ENCODE peak calls at places on chromosomes 2 and 18, in six cellular contexts. One of them, this sample, is unnamed.

GRCh38 chr2:25207078-25207545 is 38.7 kb upstream of the POMC start:
- DNase-seq in transverse colon: no peak
- DNase-seq in sigmoid colon: no peak
- DNase-seq in ovary: no peak
- DNase-seq in endothelial cell of umbilical vein: no peak
- DNase-seq in NB4: peak; percentile 70
- DNase-seq in this sample: no peak

GRCh38 chr2:209913786-209914185 is 88.7 kb upstream of the RPE start:
- DNase-seq in transverse colon: no peak
- DNase-seq in sigmoid colon: no peak
- DNase-seq in ovary: no peak
- DNase-seq in endothelial cell of umbilical vein: no peak
- DNase-seq in NB4: no peak
- DNase-seq in this sample: no peak

GRCh38 chr2:163171786-163172549 is 333.4 kb upstream of the KCNH7 start:
- DNase-seq in transverse colon: no peak
- DNase-seq in sigmoid colon: no peak
- DNase-seq in ovary: no peak
- DNase-seq in endothelial cell of umbilical vein: no peak
- DNase-seq in NB4: no peak
- DNase-seq in this sample: no peak

GRCh38 chr2:215698566-215698965 is 262.7 kb upstream of the FN1 start:
- DNase-seq in transverse colon: no peak
- DNase-seq in sigmoid colon: no peak
- DNase-seq in ovary: no peak
- DNase-seq in endothelial cell of umbilical vein: no peak
- DNase-seq in NB4: no peak
- DNase-seq in this sample: no peak

GRCh38 chr2:173791502-173791901 is 173.7 kb downstream of the SP3 start:
- DNase-seq in transverse colon: no peak
- DNase-seq in sigmoid colon: no peak
- DNase-seq in ovary: no peak
- DNase-seq in endothelial cell of umbilical vein: peak; percentile 10
- DNase-seq in NB4: no peak
- DNase-seq in this sample: no peak

GRCh38 chr18:68181956-68182355 is 533.0 kb downstream of the TMX3 start:
- DNase-seq in transverse colon: no peak
- DNase-seq in sigmoid colon: no peak
- DNase-seq in ovary: no peak
- DNase-seq in endothelial cell of umbilical vein: no peak
- DNase-seq in NB4: no peak
- DNase-seq in this sample: no peak

GRCh38 chr18:53698907-53699306 is 525.6 kb downstream of the MBD2 start:
- DNase-seq in transverse colon: peak; percentile 36
- DNase-seq in sigmoid colon: no peak
- DNase-seq in ovary: no peak
- DNase-seq in endothelial cell of umbilical vein: no peak
- DNase-seq in NB4: peak; percentile 44
- DNase-seq in this sample: no peak

GRCh38 chr2:189116059-189116458 is 63.5 kb downstream of the COL5A2 start:
- DNase-seq in transverse colon: no peak
- DNase-seq in sigmoid colon: no peak
- DNase-seq in ovary: no peak
- DNase-seq in endothelial cell of umbilical vein: no peak
- DNase-seq in NB4: no peak
- DNase-seq in this sample: no peak

GRCh38 chr2:157267476-157267875 is 10.0 kb downstream of the GALNT5 start:
- DNase-seq in transverse colon: no peak
- DNase-seq in sigmoid colon: no peak
- DNase-seq in ovary: no peak
- DNase-seq in endothelial cell of umbilical vein: no peak
- DNase-seq in NB4: no peak
- DNase-seq in this sample: no peak

GRCh38 chr2:80326214-80326613 is 21.7 kb upstream of the LRRTM1 start:
- DNase-seq in transverse colon: no peak
- DNase-seq in sigmoid colon: no peak
- DNase-seq in ovary: no peak
- DNase-seq in endothelial cell of umbilical vein: no peak
- DNase-seq in NB4: peak; percentile 34
- DNase-seq in this sample: no peak

GRCh38 chr18:3753116-3753515 is 303.1 kb downstream of the TGIF1 start:
- DNase-seq in transverse colon: no peak
- DNase-seq in sigmoid colon: no peak
- DNase-seq in ovary: no peak
- DNase-seq in endothelial cell of umbilical vein: no peak
- DNase-seq in NB4: no peak
- DNase-seq in this sample: no peak

GRCh38 chr2:40027968-40028367 is 248.9 kb upstream of the THUMPD2 start:
- DNase-seq in transverse colon: no peak
- DNase-seq in sigmoid colon: no peak
- DNase-seq in ovary: no peak
- DNase-seq in endothelial cell of umbilical vein: no peak
- DNase-seq in NB4: no peak
- DNase-seq in this sample: no peak

GRCh38 chr2:196601430-196602306 is 37.8 kb upstream of the CCDC150 start:
- DNase-seq in transverse colon: no peak
- DNase-seq in sigmoid colon: peak; percentile 66
- DNase-seq in ovary: no peak
- DNase-seq in endothelial cell of umbilical vein: peak; percentile 88
- DNase-seq in NB4: no peak
- DNase-seq in this sample: peak; percentile 75

GRCh38 chr2:126634273-126634861 is 21.6 kb upstream of the GYPC start:
- DNase-seq in transverse colon: peak; percentile 23
- DNase-seq in sigmoid colon: no peak
- DNase-seq in ovary: no peak
- DNase-seq in endothelial cell of umbilical vein: no peak
- DNase-seq in NB4: peak; percentile 21
- DNase-seq in this sample: no peak

GRCh38 chr2:32977228-32977758 is 30.5 kb downstream of the LTBP1 start:
- DNase-seq in transverse colon: peak; percentile 96
- DNase-seq in sigmoid colon: peak; percentile 66
- DNase-seq in ovary: no peak
- DNase-seq in endothelial cell of umbilical vein: peak; percentile 26
- DNase-seq in NB4: no peak
- DNase-seq in this sample: peak; percentile 83

GRCh38 chr2:234864518-234864917 is 87.3 kb upstream of the SH3BP4 start:
- DNase-seq in transverse colon: no peak
- DNase-seq in sigmoid colon: no peak
- DNase-seq in ovary: no peak
- DNase-seq in endothelial cell of umbilical vein: no peak
- DNase-seq in NB4: no peak
- DNase-seq in this sample: no peak

GRCh38 chr2:158486150-158486969 is 29.6 kb downstream of the PKP4 start:
- DNase-seq in transverse colon: no peak
- DNase-seq in sigmoid colon: no peak
- DNase-seq in ovary: no peak
- DNase-seq in endothelial cell of umbilical vein: no peak
- DNase-seq in NB4: no peak
- DNase-seq in this sample: no peak

GRCh38 chr2:31324000-31324633 is 90.2 kb downstream of the EHD3 start:
- DNase-seq in transverse colon: no peak
- DNase-seq in sigmoid colon: no peak
- DNase-seq in ovary: no peak
- DNase-seq in endothelial cell of umbilical vein: peak; percentile 16
- DNase-seq in NB4: no peak
- DNase-seq in this sample: no peak

GRCh38 chr2:60794271-60794863 is 38.3 kb downstream of the PAPOLG start:
- DNase-seq in transverse colon: no peak
- DNase-seq in sigmoid colon: no peak
- DNase-seq in ovary: no peak
- DNase-seq in endothelial cell of umbilical vein: peak; percentile 46
- DNase-seq in NB4: peak; percentile 60
- DNase-seq in this sample: no peak

GRCh38 chr18:44837491-44838185 is 156.9 kb downstream of the SETBP1 start:
- DNase-seq in transverse colon: no peak
- DNase-seq in sigmoid colon: no peak
- DNase-seq in ovary: no peak
- DNase-seq in endothelial cell of umbilical vein: no peak
- DNase-seq in NB4: no peak
- DNase-seq in this sample: no peak

GRCh38 chr2:151817929-151818328 is 10.3 kb downstream of the ARL5A start:
- DNase-seq in transverse colon: no peak
- DNase-seq in sigmoid colon: no peak
- DNase-seq in ovary: no peak
- DNase-seq in endothelial cell of umbilical vein: peak; percentile 41
- DNase-seq in NB4: no peak
- DNase-seq in this sample: no peak
- H3K4me3 ChIP-seq in transverse colon: no peak overlapping the region
- H3K4me3 ChIP-seq in sigmoid colon: no peak overlapping the region
- H3K4me3 ChIP-seq in ovary: no peak overlapping the region
- H3K4me3 ChIP-seq in endothelial cell of umbilical vein: no peak overlapping the region
- H3K4me3 ChIP-seq in NB4: no peak overlapping the region
- H3K4me3 ChIP-seq in this sample: no peak overlapping the region

DNA sequence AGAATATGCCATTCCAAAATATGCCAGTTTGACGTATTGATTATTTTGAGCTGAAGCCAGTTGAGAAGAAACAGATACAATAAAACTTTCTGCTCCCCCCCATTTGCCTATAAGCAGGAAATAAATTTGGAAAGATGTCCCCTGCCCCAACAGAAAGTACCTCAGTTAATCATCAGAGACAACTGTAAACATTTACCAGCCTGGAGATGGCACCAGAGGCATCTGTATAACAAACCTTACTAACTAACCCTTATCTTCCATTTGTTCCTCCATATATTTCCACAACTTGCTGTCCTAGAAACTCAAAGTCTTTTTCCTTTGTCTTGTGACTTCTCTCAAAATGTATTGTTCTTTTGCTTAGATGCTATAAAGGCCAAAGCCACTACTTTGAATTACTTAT is 93.8 kb downstream of the AKAIN1 start:
- DNase-seq in transverse colon: no peak
- DNase-seq in sigmoid colon: no peak
- DNase-seq in ovary: no peak
- DNase-seq in endothelial cell of umbilical vein: no peak
- DNase-seq in NB4: peak; percentile 2
- DNase-seq in this sample: no peak
- TF ChIP-seq CTCF in transverse colon: no peak
- TF ChIP-seq CTCF in sigmoid colon: no peak
- TF ChIP-seq CTCF in ovary: no peak
- TF ChIP-seq CTCF in endothelial cell of umbilical vein: no peak
- TF ChIP-seq CTCF in NB4: no peak
- TF ChIP-seq CTCF in this sample: no peak

GRCh38 chr2:112644933-112645395 is 775 bp upstream of the SLC20A1 start:
- DNase-seq in transverse colon: no peak
- DNase-seq in sigmoid colon: no peak
- DNase-seq in ovary: no peak
- DNase-seq in endothelial cell of umbilical vein: peak; percentile 66
- DNase-seq in NB4: no peak
- DNase-seq in this sample: no peak

GRCh38 chr2:112645396-112646101 is at the start of gene SLC20A1:
- DNase-seq in transverse colon: peak; percentile 97
- DNase-seq in sigmoid colon: peak; percentile 97
- DNase-seq in ovary: peak; percentile 88
- DNase-seq in endothelial cell of umbilical vein: peak; percentile 91
- DNase-seq in NB4: peak; percentile 99
- DNase-seq in this sample: peak; percentile 97

GRCh38 chr2:112644155-112644932 is 1.4 kb upstream of the SLC20A1 start:
- DNase-seq in transverse colon: peak; percentile 72
- DNase-seq in sigmoid colon: no peak
- DNase-seq in ovary: no peak
- DNase-seq in endothelial cell of umbilical vein: no peak
- DNase-seq in NB4: no peak
- DNase-seq in this sample: no peak

GRCh38 chr2:112646791-112647720 is 1.3 kb downstream of the SLC20A1 start:
- DNase-seq in transverse colon: no peak
- DNase-seq in sigmoid colon: peak; percentile 33
- DNase-seq in ovary: no peak
- DNase-seq in endothelial cell of umbilical vein: peak; percentile 29
- DNase-seq in NB4: peak; percentile 60
- DNase-seq in this sample: no peak

GRCh38 chr2:112646102-112646719 is 472 bp downstream of the SLC20A1 start:
- DNase-seq in transverse colon: no peak
- DNase-seq in sigmoid colon: peak; percentile 72
- DNase-seq in ovary: no peak
- DNase-seq in endothelial cell of umbilical vein: peak; percentile 33
- DNase-seq in NB4: no peak
- DNase-seq in this sample: no peak
- TF ChIP-seq POLR2A in transverse colon: no peak
- TF ChIP-seq POLR2A in sigmoid colon: no peak
- TF ChIP-seq POLR2A in ovary: no peak
- TF ChIP-seq POLR2A in endothelial cell of umbilical vein: no peak
- TF ChIP-seq POLR2A in NB4: no peak
- TF ChIP-seq POLR2A in this sample: no peak

DNA sequence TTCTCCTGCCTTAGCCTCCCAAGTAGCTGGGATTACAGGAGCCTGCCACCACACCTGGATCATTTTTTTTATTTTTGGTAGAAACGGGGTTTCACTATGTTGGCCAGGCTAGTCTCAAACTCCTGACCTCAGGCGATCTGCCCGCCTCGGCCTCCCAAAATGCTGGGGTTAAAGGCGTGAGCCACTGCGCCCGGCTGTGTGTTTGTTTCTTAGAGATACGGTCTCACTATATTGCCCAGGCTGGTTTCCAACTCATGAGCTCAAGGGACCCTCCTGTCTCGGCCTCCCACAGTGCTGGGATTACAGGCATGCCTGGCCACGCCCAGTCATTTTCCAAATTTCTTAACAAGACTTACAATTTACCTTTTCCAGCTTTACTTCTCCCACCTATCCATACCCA is 940 bp upstream of the MRPL19 start:
- DNase-seq in transverse colon: no peak
- DNase-seq in sigmoid colon: no peak
- DNase-seq in ovary: no peak
- DNase-seq in endothelial cell of umbilical vein: no peak
- DNase-seq in NB4: no peak
- DNase-seq in this sample: no peak
- H3K4me3 ChIP-seq in transverse colon: no peak overlapping the region
- H3K4me3 ChIP-seq in sigmoid colon: no peak overlapping the region
- H3K4me3 ChIP-seq in ovary: no peak overlapping the region
- H3K4me3 ChIP-seq in endothelial cell of umbilical vein: no peak overlapping the region
- H3K4me3 ChIP-seq in NB4: no peak overlapping the region
- H3K4me3 ChIP-seq in this sample: no peak overlapping the region

GRCh38 chr2:88680916-88681315 is 10.6 kb upstream of the RPIA start:
- DNase-seq in transverse colon: no peak
- DNase-seq in sigmoid colon: no peak
- DNase-seq in ovary: peak; percentile 28
- DNase-seq in endothelial cell of umbilical vein: no peak
- DNase-seq in NB4: no peak
- DNase-seq in this sample: no peak
- TF ChIP-seq CTCF in transverse colon: no peak
- TF ChIP-seq CTCF in sigmoid colon: no peak
- TF ChIP-seq CTCF in ovary: no peak
- TF ChIP-seq CTCF in endothelial cell of umbilical vein: no peak
- TF ChIP-seq CTCF in NB4: no peak
- TF ChIP-seq CTCF in this sample: no peak

DNA sequence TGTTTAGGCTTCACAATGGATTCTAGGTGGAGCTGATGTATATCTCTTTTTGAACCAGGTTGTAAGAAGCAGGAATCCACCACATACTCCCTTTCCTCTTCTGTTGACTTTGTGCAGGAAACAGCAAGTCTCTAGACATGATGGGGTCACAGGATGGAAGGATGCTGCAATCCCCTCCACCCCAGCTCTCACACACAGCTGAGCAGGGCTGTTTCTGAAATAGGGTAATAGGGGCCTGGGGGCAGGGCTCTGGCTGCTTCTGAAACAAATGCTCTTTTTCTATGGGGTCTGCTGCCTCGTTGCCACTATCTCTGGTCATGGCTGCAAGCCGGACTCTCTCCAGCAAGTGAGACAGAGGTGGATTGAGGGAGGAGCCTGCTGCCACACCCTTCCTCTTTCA is 148.9 kb downstream of the SOX11 start:
- DNase-seq in transverse colon: no peak
- DNase-seq in sigmoid colon: no peak
- DNase-seq in ovary: no peak
- DNase-seq in endothelial cell of umbilical vein: no peak
- DNase-seq in NB4: no peak
- DNase-seq in this sample: no peak
- TF ChIP-seq POLR2A in transverse colon: no peak
- TF ChIP-seq POLR2A in sigmoid colon: no peak
- TF ChIP-seq POLR2A in ovary: no peak
- TF ChIP-seq POLR2A in endothelial cell of umbilical vein: no peak
- TF ChIP-seq POLR2A in NB4: no peak
- TF ChIP-seq POLR2A in this sample: no peak

This sample was measured in heart left ventricle.